ENCODE peak calls at places on chromosome 6, in six cellular contexts. E is A673; D is GM03348; X is NCI-H2029; L is HTR-8/SVneo; U is activated T-helper 1 cell treated with anti-CD3 and anti-CD28 coated beads, Interleukin-12 subunit alpha, Interleukin-12 subunit beta, Interleukin-2, Interleukin-4 antibody, amounts not matched to agents 30 ng/mL and 10 ng/mL and 1 ng/mL, durations not matched to agents 14 hours and 24 hours and 36 hours. B is an unnamed sample.

GRCh38 chr6:90530882-90531281 is 56.0 kb downstream of the MAP3K7 start:
- DNase-seq in E (no peak), D (no peak), X (no peak), L (no peak), U (no peak), B (no peak)

GRCh38 chr6:138724015-138724414 is 49.6 kb upstream of the CCDC28A start:
- DNase-seq in E (no peak), D (no peak), X (no peak), L (no peak), U (no peak), B (no peak)

GRCh38 chr6:33072508-33073100 is 845 bp downstream of the HLA-DPA1 start:
- DNase-seq in E (no peak), D (no peak), X (no peak), L (no peak), U (no peak), B (no peak)

GRCh38 chr6:73079978-73080377 is 145.3 kb downstream of the KHDC1L start:
- DNase-seq in E (no peak), D (no peak), X (no peak), L (no peak), U (no peak), B (no peak)

GRCh38 chr6:34132486-34133185 is 13.3 kb downstream of the GRM4 start:
- DNase-seq in E (peak), D (peak), X (no peak), L (peak), U (peak), B (no peak)

GRCh38 chr6:34333858-34334257 is 58.6 kb downstream of the NUDT3 start:
- DNase-seq in E (no peak), D (no peak), X (no peak), L (no peak), U (no peak), B (no peak)

GRCh38 chr6:53014744-53015143 is 19.7 kb upstream of the GSTA4 start:
- DNase-seq in E (no peak), D (peak), X (no peak), L (no peak), U (no peak), B (no peak)

GRCh38 chr6:139547082-139547776 is 172.8 kb upstream of the CITED2 start:
- DNase-seq in E (peak), D (peak), X (no peak), L (no peak), U (no peak), B (no peak)

GRCh38 chr6:54040545-54040944 is 70.7 kb upstream of the MLIP start:
- DNase-seq in E (no peak), D (no peak), X (no peak), L (no peak), U (no peak), B (no peak)

GRCh38 chr6:146200136-146200708 is 171.4 kb downstream of the GRM1 start:
- DNase-seq in E (peak), D (no peak), X (no peak), L (no peak), U (no peak), B (no peak)